ENCODE peak calls at places on chromosomes 3 and 15, in four cellular contexts. X, F, N and L are unnamed samples.

GRCh38 chr3:54139630-54140029 is 17.3 kb downstream of the CACNA2D3 start:
- DNase-seq in F (no peak), X (no peak), N (no peak), L (no peak)

GRCh38 chr15:74873756-74874424 is 725 bp upstream of the SCAMP2 start:
- DNase-seq in F (peak), X (peak), N (peak), L (peak)

GRCh38 chr3:18666655-18667054 is 241.5 kb upstream of the SATB1 start:
- DNase-seq in N (no peak), F (no peak), X (no peak), L (no peak)

GRCh38 chr3:170228093-170228766 is 6.0 kb downstream of the PRKCI start:
- DNase-seq in X (peak), N (no peak), F (peak), L (no peak)

GRCh38 chr15:82829234-82829633 is 19.8 kb downstream of the WHAMM start:
- DNase-seq in X (no peak), F (no peak), N (no peak), L (no peak)

GRCh38 chr15:58165661-58166060 is 27.5 kb downstream of the AQP9 start:
- DNase-seq in X (peak), N (peak), F (peak), L (peak)

GRCh38 chr3:151976211-151977050 is 103.0 kb downstream of the SUCNR1 start:
- DNase-seq in N (peak), X (peak), F (peak), L (peak)

GRCh38 chr3:134027631-134028030 is 2.1 kb downstream of the SLCO2A1 start:
- DNase-seq in N (no peak), X (no peak), F (no peak), L (no peak)

GRCh38 chr15:72521682-72522081 is 47.6 kb downstream of the ARIH1 start:
- DNase-seq in F (peak), X (peak), N (no peak), L (no peak)

GRCh38 chr15:64855206-64856000 is 13.7 kb downstream of the PLEKHO2 start:
- DNase-seq in F (no peak), X (no peak), N (no peak), L (no peak)

GRCh38 chr3:184176377-184177330 is 2.0 kb downstream of the AP2M1 start:
- DNase-seq in F (peak), X (peak), N (peak), L (peak)

GRCh38 chr3:148604270-148605085 is 93.2 kb upstream of the AGTR1 start:
- DNase-seq in X (peak), N (no peak), F (peak), L (peak)

GRCh38 chr3:149554826-149555225 is 80.3 kb downstream of the TM4SF4 start:
- DNase-seq in X (peak), F (peak), N (no peak), L (peak)

GRCh38 chr3:159082514-159082913 is 280.7 kb downstream of the MFSD1 start:
- DNase-seq in X (peak), N (no peak), F (peak), L (no peak)

GRCh38 chr3:33287672-33288282 is 10.5 kb downstream of the FBXL2 start:
- DNase-seq in X (no peak), F (no peak), N (no peak), L (no peak)

GRCh38 chr3:192892981-192893827 is 24.5 kb downstream of the MB21D2 start:
- DNase-seq in X (peak), N (no peak), F (peak), L (peak)

GRCh38 chr15:76964157-76964556 is 30.8 kb upstream of the PSTPIP1 start:
- DNase-seq in F (peak), X (peak), N (no peak), L (no peak)

GRCh38 chr3:42117175-42118008 is 26.2 kb downstream of the TRAK1 start:
- DNase-seq in N (no peak), X (peak), F (peak), L (peak)

GRCh38 chr3:15754047-15754446 is 43.7 kb downstream of the ANKRD28 start:
- DNase-seq in N (no peak), F (peak), X (peak), L (no peak)

GRCh38 chr3:37132334-37132733 is 42.0 kb downstream of the LRRFIP2 start:
- DNase-seq in F (no peak), X (no peak), N (no peak), L (no peak)

GRCh38 chr3:152328841-152329240 is 60.1 kb downstream of the MBNL1 start:
- DNase-seq in X (peak), F (peak), N (peak), L (peak)

GRCh38 chr3:192812736-192813383 is 85.5 kb upstream of the FGF12 start:
- DNase-seq in F (peak), X (peak), N (peak), L (peak)

GRCh38 chr3:31692714-31693113 is 160.0 kb downstream of the STT3B start:
- DNase-seq in N (no peak), F (no peak), X (no peak), L (no peak)

GRCh38 chr15:47194718-47195117 is 522.6 kb upstream of the SEMA6D start:
- DNase-seq in F (peak), X (peak), N (peak), L (peak)

GRCh38 chr15:64045774-64046346 is 425 bp downstream of the DAPK2 start:
- DNase-seq in F (no peak), N (no peak), X (peak), L (no peak)

GRCh38 chr3:180875071-180875698 is 37.3 kb upstream of the FXR1 start:
- DNase-seq in X (no peak), F (no peak), N (no peak), L (no peak)

GRCh38 chr3:36734742-36735141 is 29.6 kb downstream of the DCLK3 start:
- DNase-seq in X (no peak), N (no peak), F (no peak), L (no peak)

GRCh38 chr3:127464642-127465041 is 125.9 kb downstream of the TPRA1 start:
- DNase-seq in F (no peak), N (no peak), X (no peak), L (no peak)

GRCh38 chr3:186208328-186208989 is 99.6 kb upstream of the ETV5 start:
- DNase-seq in F (no peak), N (no peak), X (no peak), L (no peak)

GRCh38 chr15:79002631-79003030 is 57.8 kb upstream of the CTSH start:
- DNase-seq in F (peak), N (no peak), X (no peak), L (no peak)

GRCh38 chr3:151562901-151563300 is 102.0 kb upstream of the IGSF10 start:
- DNase-seq in F (no peak), N (no peak), X (no peak), L (no peak)

GRCh38 chr15:101784644-101785043 is 18.7 kb upstream of the OR4F6 start:
- DNase-seq in N (no peak), X (no peak), F (no peak), L (no peak)

GRCh38 chr15:50330921-50331320 is 24.1 kb downstream of the GABPB1 start:
- DNase-seq in N (no peak), X (peak), F (peak), L (no peak)